ENCODE peak calls at places on chromosomes 7 and 10, in seven cellular contexts. L is tibial artery; Z is hepatocyte; E is body of pancreas; S is neural progenitor cell; N is CD4-positive, CD25-positive, alpha-beta regulatory T cell; J is heart right ventricle. Q is an unnamed sample.

GRCh38 chr7:1914321-1914720 is 244.2 kb downstream of the ELFN1 start:
- DNase-seq in L (no peak), Z (no peak), E (no peak), S (no peak), N (no peak), J (peak; percentile 69), Q (peak; percentile 34)

GRCh38 chr7:112908106-112908505 is 117.9 kb upstream of the TMEM168 start:
- DNase-seq in L (no peak), Z (no peak), E (no peak), S (peak; percentile 47), N (no peak), J (no peak), Q (no peak)

GRCh38 chr7:151240536-151240935 is 8.0 kb downstream of the SMARCD3 start:
- DNase-seq in L (no peak), Z (no peak), E (no peak), S (no peak), N (no peak), J (no peak), Q (no peak)

GRCh38 chr10:122525788-122526187 is 34.8 kb upstream of the DMBT1 start:
- DNase-seq in L (no peak), Z (peak; percentile 52), E (peak; percentile 19), S (no peak), N (no peak), J (no peak), Q (peak; percentile 55)

GRCh38 chr10:17023386-17024298 is 106.0 kb downstream of the CUBN start:
- DNase-seq in L (peak; percentile 80), Z (peak; percentile 75), E (peak; percentile 30), S (peak; percentile 54), N (peak; percentile 83), J (no peak), Q (no peak)

GRCh38 chr10:129761166-129761565 is 202.9 kb downstream of the EBF3 start:
- DNase-seq in L (no peak), Z (no peak), E (no peak), S (no peak), N (no peak), J (no peak), Q (no peak)

GRCh38 chr7:121485457-121486243 is 89.5 kb upstream of the FAM3C start:
- DNase-seq in L (no peak), Z (no peak), E (peak; percentile 10), S (no peak), N (no peak), J (peak; percentile 10), Q (no peak)

GRCh38 chr10:17200885-17201164 is 647 bp downstream of the TRDMT1 start:
- DNase-seq in L (peak; percentile 68), Z (peak; percentile 61), E (peak; percentile 61), S (no peak), N (peak; percentile 29), J (no peak), Q (no peak)

GRCh38 chr7:34756025-34756437 is 98.0 kb downstream of the NPSR1 start:
- DNase-seq in L (no peak), Z (no peak), E (peak; percentile 27), S (no peak), N (no peak), J (no peak), Q (no peak)

GRCh38 chr10:21972584-21972983 is 30.9 kb downstream of the DNAJC1 start:
- DNase-seq in L (no peak), Z (no peak), E (no peak), S (no peak), N (no peak), J (no peak), Q (no peak)

GRCh38 chr7:2138146-2138765 is 94.5 kb downstream of the MAD1L1 start:
- DNase-seq in L (no peak), Z (no peak), E (no peak), S (no peak), N (peak; percentile 54), J (peak; percentile 9), Q (peak; percentile 44)

GRCh38 chr10:100349087-100349486 is 2.1 kb downstream of the SCD start:
- DNase-seq in L (no peak), Z (no peak), E (no peak), S (peak; percentile 38), N (no peak), J (no peak), Q (no peak)

GRCh38 chr7:123748734-123749536 is at the start of gene WASL:
- DNase-seq in L (peak; percentile 90), Z (peak; percentile 97), E (peak; percentile 93), S (peak; percentile 96), N (peak; percentile 87), J (peak; percentile 95), Q (peak; percentile 97)

GRCh38 chr10:11869743-11870460 is 46.7 kb downstream of the PROSER2 start:
- DNase-seq in L (no peak), Z (no peak), E (no peak), S (no peak), N (no peak), J (no peak), Q (no peak)

GRCh38 chr10:107264742-107265141 is 100.2 kb upstream of the SORCS1 start:
- DNase-seq in L (no peak), Z (no peak), E (no peak), S (peak; percentile 77), N (no peak), J (no peak), Q (peak; percentile 1)

GRCh38 chr10:87660484-87661133 is 931 bp downstream of the PAPSS2 start:
- DNase-seq in L (peak; percentile 61), Z (peak; percentile 65), E (peak; percentile 79), S (no peak), N (no peak), J (no peak), Q (no peak)

GRCh38 chr10:35607475-35608316 is 2.6 kb downstream of the GJD4 start:
- DNase-seq in L (no peak), Z (no peak), E (peak; percentile 12), S (no peak), N (no peak), J (no peak), Q (no peak)
- H3K4me3 ChIP-seq in L (peak overlapping the region; percentile 41), Z (no peak overlapping the region), E (no peak overlapping the region), S (no peak overlapping the region), N (no peak overlapping the region), J (peak overlapping the region; percentile 40), Q (no peak overlapping the region)

DNA sequence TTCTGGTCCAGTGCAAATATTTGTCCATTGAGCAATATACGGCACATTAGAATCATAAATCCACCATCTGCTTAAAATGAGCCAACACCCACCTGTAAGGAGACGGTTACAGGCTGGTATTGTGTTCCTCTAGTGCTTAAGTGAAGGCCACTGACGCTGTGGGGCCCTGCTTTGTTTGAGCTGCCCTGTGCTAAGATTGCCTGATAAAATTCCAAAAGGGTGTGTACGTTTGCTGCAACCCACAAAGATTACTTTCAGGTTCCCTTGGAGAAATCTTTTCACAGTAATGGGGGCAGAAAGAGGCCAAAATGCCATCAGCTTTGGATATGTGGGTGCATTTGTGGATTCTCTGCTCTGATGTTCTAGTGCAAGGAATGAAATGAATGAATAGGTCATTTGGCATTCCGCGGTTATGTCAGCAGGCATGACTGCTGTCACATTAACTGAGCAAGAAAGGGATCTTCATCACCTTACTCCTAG is 34.4 kb downstream of the AGR3 start:
- DNase-seq in L (no peak), Z (peak; percentile 79), E (peak; percentile 62), S (no peak), N (no peak), J (no peak), Q (peak; percentile 82)
- H3K4me1 ChIP-seq in L (no peaks in the 10 kb centered on the region), Z (peaks cover 22% of the 10 kb centered on the region), E (peaks cover 15% of the 10 kb centered on the region), S (peaks cover 21% of the 10 kb centered on the region), N (no peaks in the 10 kb centered on the region), J (no peaks in the 10 kb centered on the region), Q (peaks cover 6% of the 10 kb centered on the region)

DNA sequence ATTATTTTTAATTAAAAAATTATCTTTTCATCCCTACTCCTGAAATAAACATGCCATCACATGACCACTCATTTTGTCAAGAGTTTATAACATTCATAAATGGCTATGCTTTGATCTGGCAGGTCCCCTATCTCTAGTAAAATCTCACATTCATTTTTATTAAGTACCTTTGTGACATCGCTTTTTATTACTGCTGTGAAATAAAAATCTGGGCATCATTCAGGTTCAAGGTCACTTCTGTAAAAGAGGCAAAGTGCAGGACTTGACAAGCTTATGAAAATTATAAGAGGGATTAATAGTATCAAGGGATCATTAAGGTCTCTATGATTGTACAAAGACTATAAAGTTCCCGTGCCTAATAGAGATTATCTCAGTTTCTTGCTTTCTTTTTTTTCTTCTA is 416.8 kb upstream of the SEMA3A start:
- DNase-seq in L (no peak), Z (no peak), E (no peak), S (no peak), N (no peak), J (no peak), Q (no peak)
- H3K4me3 ChIP-seq in L (no peak overlapping the region), Z (no peak overlapping the region), E (no peak overlapping the region), S (no peak overlapping the region), N (no peak overlapping the region), J (no peak overlapping the region), Q (no peak overlapping the region)

GRCh38 chr10:114831186-114831867 is 9.7 kb downstream of the FHIP2A start:
- DNase-seq in L (no peak), Z (no peak), E (no peak), S (no peak), N (no peak), J (no peak), Q (no peak)
- H3K4me1 ChIP-seq in L (peaks cover 17% of the 10 kb centered on the region), Z (no peaks in the 10 kb centered on the region), E (peaks cover 14% of the 10 kb centered on the region), S (no peaks in the 10 kb centered on the region), N (peaks cover 22% of the 10 kb centered on the region), J (peaks cover 26% of the 10 kb centered on the region), Q (no peaks in the 10 kb centered on the region)